ENCODE peak calls at places on chromosomes 2 and 18, in seven cellular contexts. W, T, D, G, F, S and L are unnamed samples.

GRCh38 chr2:191402966-191403565 is 157.9 kb downstream of the MYO1B start:
- DNase-seq in F (no peak), T (no peak), S (no peak), G (no peak), W (no peak), D (no peak), L (no peak)

GRCh38 chr2:25009954-25010353 is 31.9 kb upstream of the EFR3B start:
- DNase-seq in F (no peak), T (no peak), S (no peak), G (no peak), D (no peak), W (no peak), L (no peak)

GRCh38 chr2:171814883-171815282 is 79.2 kb downstream of the SLC25A12 start:
- DNase-seq in F (no peak), S (no peak), W (no peak), T (no peak), D (no peak), G (no peak), L (no peak)

GRCh38 chr2:124149571-124149970 is 124.5 kb downstream of the CNTNAP5 start:
- DNase-seq in S (no peak), D (no peak), T (no peak), G (no peak), W (no peak), F (no peak), L (no peak)

GRCh38 chr2:204234879-204235278 is 298.3 kb downstream of the ICOS start:
- DNase-seq in G (peak; percentile 11), S (no peak), W (no peak), T (no peak), D (no peak), F (no peak), L (no peak)

GRCh38 chr18:23453657-23454011 is 547 bp downstream of the RIOK3 start:
- DNase-seq in S (peak; percentile 74), G (peak; percentile 45), T (peak; percentile 3), F (no peak), W (no peak), D (no peak), L (no peak)

GRCh38 chr2:182020319-182021055 is 34.8 kb downstream of the PPP1R1C start:
- DNase-seq in G (peak; percentile 36), S (no peak), D (no peak), T (no peak), F (no peak), W (no peak), L (no peak)

GRCh38 chr18:22149710-22150109 is 19.7 kb upstream of the GATA6 start:
- DNase-seq in G (no peak), S (no peak), T (no peak), D (no peak), F (no peak), W (no peak), L (no peak)

GRCh38 chr2:3423492-3424170 is 44.1 kb downstream of the TRAPPC12 start:
- DNase-seq in T (peak; percentile 83), G (peak; percentile 49), S (peak; percentile 64), D (peak; percentile 86), F (no peak), W (peak; percentile 79), L (peak; percentile 69)

GRCh38 chr2:181114021-181114420 is 133.6 kb downstream of the UBE2E3 start:
- DNase-seq in F (no peak), W (no peak), S (no peak), G (no peak), T (no peak), D (no peak), L (no peak)

GRCh38 chr2:128390256-128390990 is 71.8 kb upstream of the HS6ST1 start:
- DNase-seq in D (no peak), G (no peak), F (no peak), T (no peak), S (no peak), W (peak; percentile 25), L (no peak)

GRCh38 chr18:50775207-50775606 is 44.6 kb downstream of the MRO start:
- DNase-seq in D (no peak), G (no peak), W (peak; percentile 40), T (no peak), F (no peak), S (no peak), L (no peak)

GRCh38 chr2:166382-166781 is 97.5 kb downstream of the SH3YL1 start:
- DNase-seq in W (no peak), S (peak; percentile 16), T (no peak), D (no peak), F (no peak), G (no peak), L (no peak)

GRCh38 chr2:69612197-69612596 is 31.3 kb downstream of the AAK1 start:
- DNase-seq in G (no peak), T (no peak), F (no peak), S (no peak), D (no peak), W (no peak), L (no peak)

GRCh38 chr2:128868686-128869551 is 550.3 kb upstream of the HS6ST1 start:
- DNase-seq in D (no peak), T (no peak), S (peak; percentile 39), W (no peak), F (no peak), G (no peak), L (no peak)

GRCh38 chr2:102662861-102663260 is 43.5 kb downstream of the SLC9A2 start:
- DNase-seq in F (no peak), G (no peak), D (no peak), T (no peak), W (no peak), S (no peak), L (no peak)

GRCh38 chr18:74797577-74798151 is 200.0 kb downstream of the ZNF407 start:
- DNase-seq in W (no peak), S (no peak), D (no peak), G (no peak), F (no peak), T (no peak), L (no peak)

GRCh38 chr2:140455312-140455711 is 1675.1 kb upstream of the NXPH2 start:
- DNase-seq in G (no peak), D (no peak), F (no peak), W (no peak), S (no peak), T (no peak), L (no peak)

GRCh38 chr2:10832228-10832936 is 19.8 kb upstream of the PDIA6 start:
- DNase-seq in S (peak; percentile 76), F (no peak), G (peak; percentile 67), D (peak; percentile 93), T (peak; percentile 87), W (peak; percentile 93), L (peak; percentile 89)

GRCh38 chr2:208608436-208608835 is 201.8 kb downstream of the PTH2R start:
- DNase-seq in W (no peak), D (no peak), G (no peak), F (no peak), T (no peak), S (peak; percentile 3), L (no peak)

GRCh38 chr2:19488009-19488691 is 129.7 kb upstream of the OSR1 start:
- DNase-seq in S (peak; percentile 93), W (no peak), F (peak; percentile 66), G (peak; percentile 43), D (no peak), T (peak; percentile 54), L (no peak)

GRCh38 chr2:168371273-168371992 is 84.6 kb upstream of the CERS6 start:
- DNase-seq in F (no peak), T (no peak), G (no peak), D (no peak), S (no peak), W (no peak), L (no peak)

GRCh38 chr2:214808961-214809750 is at the start of gene BARD1:
- DNase-seq in T (peak; percentile 51), F (no peak), W (peak; percentile 49), S (peak; percentile 71), G (peak; percentile 58), D (peak; percentile 32), L (peak; percentile 47)
- TF ChIP-seq CTCF in T (no peak), F (no peak), W (no peak), S (no peak), G (no peak), D (no peak), L (no peak)

DNA sequence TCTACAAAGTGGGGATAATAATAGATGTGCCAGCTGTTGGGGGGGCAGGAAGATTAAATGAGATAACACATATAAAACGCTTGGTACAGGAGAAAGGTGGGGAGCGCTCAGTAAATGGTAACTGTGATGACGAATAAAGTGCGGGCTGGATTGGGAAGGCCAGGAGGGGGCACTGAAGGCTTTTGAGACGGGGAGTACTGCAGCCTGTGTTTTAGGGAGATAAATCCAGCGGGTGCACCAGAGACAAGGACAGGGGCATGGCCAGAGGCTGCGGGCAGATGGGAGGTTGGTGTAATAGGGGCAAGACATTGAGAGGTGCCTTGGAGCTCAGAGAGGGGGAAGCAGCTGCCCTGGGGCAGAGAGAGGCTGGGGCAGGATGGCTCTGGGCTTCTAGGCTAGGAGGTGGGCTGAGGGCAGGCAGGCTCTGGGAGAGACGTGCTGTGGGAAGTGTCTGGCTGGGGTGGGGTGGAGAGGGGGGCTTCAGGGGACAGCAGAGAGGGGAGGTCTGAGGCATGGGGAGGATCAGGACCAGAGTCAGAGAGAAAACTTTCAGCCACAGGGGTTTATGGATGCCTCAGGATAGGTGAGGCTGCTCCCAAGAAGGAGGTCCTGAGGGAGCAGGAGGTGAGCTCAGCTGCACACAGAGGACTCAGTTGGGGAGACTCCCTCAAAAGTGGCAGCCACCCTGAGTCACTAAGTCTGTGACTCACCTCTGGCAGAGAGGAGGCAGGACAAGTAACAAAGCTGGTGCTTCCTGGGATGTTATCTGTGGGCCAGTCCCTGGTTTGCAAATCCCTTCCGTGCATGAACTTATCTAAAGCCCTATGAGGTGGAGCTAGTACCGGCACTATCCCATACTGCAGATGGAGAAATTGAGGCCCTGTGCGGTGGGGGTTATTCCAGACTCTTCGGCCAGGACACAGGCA is 18.9 kb downstream of the TEX44 start:
- DNase-seq in D (peak; percentile 46), W (peak; percentile 84), T (peak; percentile 74), G (no peak), S (peak; percentile 87), F (peak; percentile 35), L (peak; percentile 48)
- TF ChIP-seq CTCF in D (no peak), W (peak; percentile 66), T (no peak), G (peak; percentile 60), S (no peak), F (no peak), L (peak; percentile 6)

GRCh38 chr2:235911633-235912032 is 256.6 kb downstream of the GBX2 start:
- DNase-seq in W (no peak), D (no peak), F (no peak), S (no peak), T (no peak), G (no peak), L (no peak)
- TF ChIP-seq CTCF in W (no peak), D (no peak), F (no peak), S (no peak), T (no peak), G (no peak), L (no peak)

DNA sequence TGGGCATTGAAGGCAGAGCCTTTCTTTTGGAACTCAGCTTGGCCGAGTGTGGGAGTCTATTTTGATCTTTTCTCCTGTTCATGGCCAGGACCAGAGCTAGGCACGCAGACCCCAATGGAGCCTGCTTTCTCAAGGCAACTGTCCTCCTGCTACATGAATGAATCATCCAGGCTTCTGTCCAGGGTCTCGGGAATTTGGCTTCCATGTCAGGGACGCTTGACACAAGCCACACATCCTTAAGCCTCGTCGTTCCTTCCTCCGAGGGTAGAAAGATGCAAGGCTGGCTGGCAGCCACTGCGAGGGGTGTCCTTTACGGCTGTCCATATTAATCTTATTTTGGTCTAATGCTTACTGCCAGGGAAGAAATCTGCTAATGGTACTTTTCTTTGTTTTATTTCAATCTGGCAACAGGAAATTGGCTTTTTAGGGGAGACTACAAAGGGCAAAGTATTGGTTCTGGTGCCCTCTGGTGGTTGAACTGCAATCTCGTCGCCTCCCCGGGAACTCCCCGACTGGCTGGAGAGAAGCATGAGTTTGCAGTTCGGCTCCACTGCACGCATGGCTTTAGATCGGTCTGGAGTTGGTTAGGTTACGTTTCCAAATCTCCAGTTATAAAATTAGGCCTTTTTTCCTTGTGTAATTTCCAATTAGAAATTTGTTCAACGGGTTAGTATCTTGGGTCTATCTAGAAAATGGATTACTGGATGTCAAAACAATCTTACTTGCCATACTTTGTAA is 135.2 kb downstream of the ALPK2 start:
- DNase-seq in W (peak; percentile 82), G (peak; percentile 77), F (peak; percentile 25), T (peak; percentile 80), D (peak; percentile 70), S (peak; percentile 80), L (peak; percentile 85)
- TF ChIP-seq CTCF in W (peak; percentile 96), G (peak; percentile 89), F (peak; percentile 94), T (peak; percentile 72), D (peak; percentile 81), S (peak; percentile 78), L (peak; percentile 82)